ENCODE peak calls at places on chromosomes 5 and 9, in six cellular contexts. One of them, this sample, is unnamed. For H3K4me1, the result is how much of the 10 kb centered on the place peaks cover.

GRCh38 chr5:50420343-50420935 is 20.6 kb downstream of the EMB start:
- DNase-seq in A549: no peak
- DNase-seq in tibial nerve: no peak
- DNase-seq in PC-9: no peak
- DNase-seq in lower lobe of right lung: no peak
- DNase-seq in colonic mucosa: no peak
- DNase-seq in this sample: no peak

GRCh38 chr9:131500377-131500776 is 2.3 kb upstream of the POMT1 start:
- DNase-seq in A549: no peak
- DNase-seq in tibial nerve: no peak
- DNase-seq in PC-9: no peak
- DNase-seq in lower lobe of right lung: no peak
- DNase-seq in colonic mucosa: no peak
- DNase-seq in this sample: no peak

GRCh38 chr5:65999061-65999723 is 72.8 kb downstream of the ERBIN start:
- DNase-seq in A549: no peak
- DNase-seq in tibial nerve: no peak
- DNase-seq in PC-9: no peak
- DNase-seq in lower lobe of right lung: no peak
- DNase-seq in colonic mucosa: no peak
- DNase-seq in this sample: no peak

GRCh38 chr5:141100243-141100805 is at the start of gene PCDHB3:
- DNase-seq in A549: peak
- DNase-seq in tibial nerve: peak
- DNase-seq in PC-9: no peak
- DNase-seq in lower lobe of right lung: peak
- DNase-seq in colonic mucosa: no peak
- DNase-seq in this sample: no peak

GRCh38 chr5:88761269-88761880 is 121.6 kb downstream of the MEF2C start:
- DNase-seq in A549: no peak
- DNase-seq in tibial nerve: no peak
- DNase-seq in PC-9: no peak
- DNase-seq in lower lobe of right lung: no peak
- DNase-seq in colonic mucosa: no peak
- DNase-seq in this sample: no peak

GRCh38 chr5:87147441-87147840 is 120.2 kb upstream of the RASA1 start:
- DNase-seq in A549: no peak
- DNase-seq in tibial nerve: no peak
- DNase-seq in PC-9: no peak
- DNase-seq in lower lobe of right lung: no peak
- DNase-seq in colonic mucosa: no peak
- DNase-seq in this sample: no peak

GRCh38 chr5:58871648-58872242 is 288.9 kb downstream of the RAB3C start:
- DNase-seq in A549: peak
- DNase-seq in tibial nerve: peak
- DNase-seq in PC-9: no peak
- DNase-seq in lower lobe of right lung: no peak
- DNase-seq in colonic mucosa: peak
- DNase-seq in this sample: peak

GRCh38 chr5:87076931-87077330 is 190.8 kb upstream of the RASA1 start:
- DNase-seq in A549: no peak
- DNase-seq in tibial nerve: no peak
- DNase-seq in PC-9: no peak
- DNase-seq in lower lobe of right lung: no peak
- DNase-seq in colonic mucosa: no peak
- DNase-seq in this sample: no peak

GRCh38 chr9:120842685-120843485 is at the start of gene PSMD5:
- DNase-seq in A549: peak
- DNase-seq in tibial nerve: peak
- DNase-seq in PC-9: peak
- DNase-seq in lower lobe of right lung: peak
- DNase-seq in colonic mucosa: peak
- DNase-seq in this sample: peak

GRCh38 chr9:104992696-104993095 is 64.7 kb upstream of the ABCA1 start:
- DNase-seq in A549: no peak
- DNase-seq in tibial nerve: no peak
- DNase-seq in PC-9: no peak
- DNase-seq in lower lobe of right lung: no peak
- DNase-seq in colonic mucosa: no peak
- DNase-seq in this sample: peak

GRCh38 chr5:81626524-81626923 is 124.4 kb downstream of the SSBP2 start:
- DNase-seq in A549: peak
- DNase-seq in tibial nerve: no peak
- DNase-seq in PC-9: peak
- DNase-seq in lower lobe of right lung: no peak
- DNase-seq in colonic mucosa: no peak
- DNase-seq in this sample: peak

GRCh38 chr5:112109331-112109993 is 309.6 kb downstream of the EPB41L4A start:
- DNase-seq in A549: peak
- DNase-seq in tibial nerve: peak
- DNase-seq in PC-9: peak
- DNase-seq in lower lobe of right lung: peak
- DNase-seq in colonic mucosa: peak
- DNase-seq in this sample: peak

GRCh38 chr5:129459485-129460120 is 495 bp upstream of the ADAMTS19 start:
- DNase-seq in A549: peak
- DNase-seq in tibial nerve: no peak
- DNase-seq in PC-9: no peak
- DNase-seq in lower lobe of right lung: no peak
- DNase-seq in colonic mucosa: peak
- DNase-seq in this sample: peak

GRCh38 chr5:53942724-53943123 is 367.6 kb downstream of the ARL15 start:
- DNase-seq in A549: peak
- DNase-seq in tibial nerve: peak
- DNase-seq in PC-9: no peak
- DNase-seq in lower lobe of right lung: no peak
- DNase-seq in colonic mucosa: no peak
- DNase-seq in this sample: no peak

GRCh38 chr5:8478308-8478707 is 609.4 kb downstream of the MTRR start:
- DNase-seq in A549: no peak
- DNase-seq in tibial nerve: no peak
- DNase-seq in PC-9: no peak
- DNase-seq in lower lobe of right lung: no peak
- DNase-seq in colonic mucosa: no peak
- DNase-seq in this sample: no peak

GRCh38 chr5:30605693-30606268 is 587.7 kb upstream of the CDH6 start:
- DNase-seq in A549: no peak
- DNase-seq in tibial nerve: no peak
- DNase-seq in PC-9: no peak
- DNase-seq in lower lobe of right lung: no peak
- DNase-seq in colonic mucosa: no peak
- DNase-seq in this sample: peak

GRCh38 chr5:157575096-157575872 is at the start of gene ADAM19:
- DNase-seq in A549: peak
- DNase-seq in tibial nerve: peak
- DNase-seq in PC-9: peak
- DNase-seq in lower lobe of right lung: peak
- DNase-seq in colonic mucosa: no peak
- DNase-seq in this sample: peak

GRCh38 chr9:24881361-24881760 is 335.7 kb upstream of the IZUMO3 start:
- DNase-seq in A549: no peak
- DNase-seq in tibial nerve: no peak
- DNase-seq in PC-9: no peak
- DNase-seq in lower lobe of right lung: no peak
- DNase-seq in colonic mucosa: no peak
- DNase-seq in this sample: no peak

GRCh38 chr9:101397746-101398334 is 578 bp downstream of the MRPL50 start:
- DNase-seq in A549: no peak
- DNase-seq in tibial nerve: no peak
- DNase-seq in PC-9: no peak
- DNase-seq in lower lobe of right lung: no peak
- DNase-seq in colonic mucosa: no peak
- DNase-seq in this sample: no peak

GRCh38 chr5:146962801-146963355 is 84.3 kb upstream of the PPP2R2B start:
- DNase-seq in A549: peak
- DNase-seq in tibial nerve: no peak
- DNase-seq in PC-9: no peak
- DNase-seq in lower lobe of right lung: no peak
- DNase-seq in colonic mucosa: no peak
- DNase-seq in this sample: peak

GRCh38 chr5:94217745-94218144 is 400.7 kb downstream of the KIAA0825 start:
- DNase-seq in A549: no peak
- DNase-seq in tibial nerve: no peak
- DNase-seq in PC-9: no peak
- DNase-seq in lower lobe of right lung: no peak
- DNase-seq in colonic mucosa: no peak
- DNase-seq in this sample: no peak

GRCh38 chr5:95644351-95645042 is 2.1 kb upstream of the RFESD start:
- DNase-seq in A549: peak
- DNase-seq in tibial nerve: peak
- DNase-seq in PC-9: peak
- DNase-seq in lower lobe of right lung: no peak
- DNase-seq in colonic mucosa: peak
- DNase-seq in this sample: peak

GRCh38 chr5:178429156-178429468 is 161.1 kb downstream of the COL23A1 start:
- DNase-seq in A549: no peak
- DNase-seq in tibial nerve: no peak
- DNase-seq in PC-9: no peak
- DNase-seq in lower lobe of right lung: no peak
- DNase-seq in colonic mucosa: no peak
- DNase-seq in this sample: no peak

GRCh38 chr9:91889161-91889560 is 60.9 kb downstream of the ROR2 start:
- DNase-seq in A549: no peak
- DNase-seq in tibial nerve: no peak
- DNase-seq in PC-9: no peak
- DNase-seq in lower lobe of right lung: no peak
- DNase-seq in colonic mucosa: no peak
- DNase-seq in this sample: no peak

GRCh38 chr9:91884153-91884552 is 65.9 kb downstream of the ROR2 start:
- DNase-seq in A549: no peak
- DNase-seq in tibial nerve: no peak
- DNase-seq in PC-9: no peak
- DNase-seq in lower lobe of right lung: no peak
- DNase-seq in colonic mucosa: no peak
- DNase-seq in this sample: no peak

GRCh38 chr9:91885746-91886432 is 64.1 kb downstream of the ROR2 start:
- DNase-seq in A549: no peak
- DNase-seq in tibial nerve: no peak
- DNase-seq in PC-9: no peak
- DNase-seq in lower lobe of right lung: no peak
- DNase-seq in colonic mucosa: no peak
- DNase-seq in this sample: no peak

GRCh38 chr9:91884746-91885687 is 65.0 kb downstream of the ROR2 start:
- DNase-seq in A549: no peak
- DNase-seq in tibial nerve: no peak
- DNase-seq in PC-9: no peak
- DNase-seq in lower lobe of right lung: no peak
- DNase-seq in colonic mucosa: peak
- DNase-seq in this sample: peak

GRCh38 chr9:91886433-91887031 is 63.5 kb downstream of the ROR2 start:
- DNase-seq in A549: no peak
- DNase-seq in tibial nerve: no peak
- DNase-seq in PC-9: no peak
- DNase-seq in lower lobe of right lung: no peak
- DNase-seq in colonic mucosa: no peak
- DNase-seq in this sample: no peak
- H3K4me3 ChIP-seq in A549: no peak
- H3K4me3 ChIP-seq in tibial nerve: no peak
- H3K4me3 ChIP-seq in PC-9: no peak
- H3K4me3 ChIP-seq in lower lobe of right lung: no peak
- H3K4me3 ChIP-seq in colonic mucosa: no peak
- H3K4me3 ChIP-seq in this sample: no peak

DNA sequence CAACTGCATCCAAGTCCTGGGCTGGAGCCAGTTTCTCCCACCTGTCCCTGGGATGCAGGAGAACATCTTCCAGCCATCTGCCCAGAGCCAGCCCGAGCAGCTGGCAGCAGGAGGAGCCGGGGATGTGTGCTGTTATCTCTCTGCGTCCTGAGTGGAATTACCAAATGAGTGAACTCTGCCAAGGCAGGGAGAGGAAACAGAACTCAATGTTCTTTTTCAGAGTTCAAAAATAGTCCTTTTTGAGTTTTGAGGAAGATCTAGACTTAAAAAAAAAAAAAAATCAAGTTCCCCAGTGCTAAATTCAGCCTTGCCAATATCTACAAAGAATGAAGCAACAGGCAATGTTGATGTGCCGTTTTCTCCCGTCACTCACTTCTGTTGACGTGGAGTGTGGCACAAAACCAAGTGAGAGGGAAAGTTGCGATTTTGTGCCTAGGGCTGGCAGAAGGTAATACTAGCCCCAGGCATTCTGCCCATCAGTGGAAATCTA is 56.2 kb downstream of the TMOD1 start:
- DNase-seq in A549: no peak
- DNase-seq in tibial nerve: peak
- DNase-seq in PC-9: no peak
- DNase-seq in lower lobe of right lung: peak
- DNase-seq in colonic mucosa: peak
- DNase-seq in this sample: peak
- H3K4me1 ChIP-seq in A549: under half
- H3K4me1 ChIP-seq in tibial nerve: under half
- H3K4me1 ChIP-seq in PC-9: under half
- H3K4me1 ChIP-seq in lower lobe of right lung: under half
- H3K4me1 ChIP-seq in colonic mucosa: under half
- H3K4me1 ChIP-seq in this sample: under half

DNA sequence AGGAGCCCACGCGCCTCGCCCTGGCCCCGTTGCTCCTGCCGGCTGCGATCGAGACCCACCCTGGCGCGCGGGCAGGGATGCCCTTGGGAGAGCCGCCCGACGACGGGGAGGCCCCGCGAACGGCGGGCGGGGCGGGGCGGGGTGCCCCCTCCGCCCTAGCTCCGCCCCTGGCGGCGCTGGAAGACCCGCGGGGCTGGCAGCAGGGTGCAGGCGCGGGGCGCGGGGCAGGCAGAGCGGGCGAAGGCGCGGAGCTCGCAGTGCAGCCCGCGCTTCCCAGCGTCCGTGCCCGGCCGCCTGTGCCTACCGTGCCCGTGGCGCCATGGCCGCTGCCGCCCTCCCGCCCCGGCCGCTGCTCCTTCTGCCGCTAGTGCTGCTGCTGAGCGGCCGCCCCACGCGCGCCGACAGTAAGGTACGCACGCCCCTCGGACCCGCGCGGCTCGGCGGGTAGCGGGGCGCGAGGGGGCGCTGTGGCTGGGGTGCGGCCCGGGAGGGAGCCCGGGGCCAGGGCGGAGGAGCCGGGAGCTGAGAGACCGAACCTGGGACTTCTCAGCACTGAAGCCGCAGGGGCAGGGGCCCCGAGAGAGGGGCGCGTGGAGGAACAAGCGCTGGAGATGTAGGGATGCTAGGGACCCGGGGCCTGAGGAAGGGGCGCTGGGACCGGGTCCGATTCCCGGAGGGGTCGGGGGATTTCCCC is at the start of gene OLFML2A:
- DNase-seq in A549: peak
- DNase-seq in tibial nerve: no peak
- DNase-seq in PC-9: peak
- DNase-seq in lower lobe of right lung: no peak
- DNase-seq in colonic mucosa: no peak
- DNase-seq in this sample: peak
- TF ChIP-seq CTCF in A549: peak
- TF ChIP-seq CTCF in tibial nerve: peak
- TF ChIP-seq CTCF in PC-9: no peak
- TF ChIP-seq CTCF in lower lobe of right lung: peak
- TF ChIP-seq CTCF in colonic mucosa: no peak
- TF ChIP-seq CTCF in this sample: peak

DNA sequence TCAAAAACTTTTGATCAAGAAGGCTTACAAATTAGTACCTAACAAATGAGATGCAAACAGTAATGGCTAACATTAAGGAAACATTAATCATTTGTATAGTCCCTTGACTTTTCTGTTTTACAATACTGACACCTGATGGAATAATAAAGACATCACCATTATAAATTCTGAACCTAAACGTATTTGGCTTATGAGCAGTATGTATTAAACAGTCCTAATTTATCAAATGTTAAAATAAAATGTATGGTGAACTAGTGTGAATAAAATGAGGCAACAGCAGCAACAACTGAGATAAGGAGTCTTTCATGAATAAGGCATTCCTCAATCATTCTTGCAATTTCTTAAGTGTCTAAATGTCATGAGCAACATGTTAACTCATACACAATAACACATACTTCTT is 6.0 kb downstream of the PUM3 start:
- DNase-seq in A549: peak
- DNase-seq in tibial nerve: no peak
- DNase-seq in PC-9: no peak
- DNase-seq in lower lobe of right lung: no peak
- DNase-seq in colonic mucosa: no peak
- DNase-seq in this sample: no peak
- H3K4me3 ChIP-seq in A549: peak
- H3K4me3 ChIP-seq in tibial nerve: peak
- H3K4me3 ChIP-seq in PC-9: no peak
- H3K4me3 ChIP-seq in lower lobe of right lung: peak
- H3K4me3 ChIP-seq in colonic mucosa: no peak
- H3K4me3 ChIP-seq in this sample: no peak